ENCODE peak calls at places on chromosome 10, in nine cellular contexts. P is activated B cell treated with CpG ODN at 0.5 μM for 24 hours; G is activated T-helper 1 cell treated with Interleukin-2 at 50 U/mL for 16 hours; R is stimulated activated CD4-positive, alpha-beta T cell treated with anti-CD3 and anti-CD28 coated beads, Interleukin-4, amount 100 ng/mL, for 1 hour; Z is AG09309; X is effector memory CD8-positive, alpha-beta T cell; W is bronchial epithelial cell; I is prostate gland; H is B cell. O is an unnamed sample.

GRCh38 chr10:49608166-49608758 is 1.8 kb upstream of the SLC18A3 start:
- DNase-seq in P (no peak), G (no peak), R (no peak), Z (no peak), X (no peak), W (no peak), I (no peak), H (no peak), O (peak; percentile 54)

GRCh38 chr10:29063806-29064644 is 224.8 kb upstream of the LYZL1 start:
- DNase-seq in P (no peak), G (no peak), R (no peak), Z (peak; percentile 3), X (no peak), W (peak; percentile 26), I (no peak), H (no peak), O (no peak)

GRCh38 chr10:43196981-43197833 is 59.0 kb downstream of the CSGALNACT2 start:
- DNase-seq in P (no peak), G (no peak), R (no peak), Z (no peak), X (no peak), W (no peak), I (no peak), H (no peak), O (peak; percentile 76)

GRCh38 chr10:133455196-133455595 is 1.5 kb downstream of the SCART1 start:
- DNase-seq in P (no peak), G (no peak), R (no peak), Z (no peak), X (no peak), W (no peak), I (no peak), H (no peak), O (peak; percentile 34)

GRCh38 chr10:129533281-129533680 is 66.2 kb downstream of the MGMT start:
- DNase-seq in P (no peak), G (no peak), R (no peak), Z (no peak), X (no peak), W (no peak), I (no peak), H (no peak), O (no peak)

GRCh38 chr10:114470956-114471905 is 66.9 kb upstream of the AFAP1L2 start:
- DNase-seq in P (peak; percentile 22), G (peak; percentile 35), R (peak; percentile 62), Z (peak; percentile 39), X (peak; percentile 51), W (peak; percentile 66), I (peak; percentile 53), H (peak; percentile 81), O (peak; percentile 88)

GRCh38 chr10:18571780-18572179 is 79.6 kb downstream of the NSUN6 start:
- DNase-seq in P (no peak), G (no peak), R (no peak), Z (no peak), X (no peak), W (no peak), I (no peak), H (no peak), O (no peak)

GRCh38 chr10:79159141-79159619 is 90.4 kb downstream of the ZMIZ1 start:
- DNase-seq in P (no peak), G (no peak), R (no peak), Z (no peak), X (no peak), W (no peak), I (no peak), H (no peak), O (peak; percentile 92)

GRCh38 chr10:103839513-103839864 is 15.9 kb downstream of the SH3PXD2A start:
- DNase-seq in P (no peak), G (no peak), R (no peak), Z (no peak), X (no peak), W (no peak), I (no peak), H (no peak), O (peak; percentile 40)

GRCh38 chr10:100826983-100827818 is 81.8 kb downstream of the PAX2 start:
- DNase-seq in P (peak; percentile 52), G (no peak), R (peak; percentile 29), Z (no peak), X (no peak), W (no peak), I (no peak), H (peak; percentile 65), O (no peak)

GRCh38 chr10:103806376-103807320 is 48.7 kb downstream of the SH3PXD2A start:
- DNase-seq in P (no peak), G (no peak), R (no peak), Z (no peak), X (no peak), W (no peak), I (no peak), H (no peak), O (peak; percentile 29)

GRCh38 chr10:130857631-130858295 is 453.8 kb downstream of the TCERG1L start:
- DNase-seq in P (no peak), G (no peak), R (no peak), Z (no peak), X (no peak), W (no peak), I (no peak), H (no peak), O (no peak)

GRCh38 chr10:27998178-27998953 is 513 bp downstream of the ODAD2 start:
- DNase-seq in P (no peak), G (peak; percentile 4), R (peak; percentile 26), Z (no peak), X (peak; percentile 6), W (no peak), I (peak; percentile 8), H (peak; percentile 8), O (peak; percentile 80)

GRCh38 chr10:101845903-101846302 is 2.3 kb upstream of the KCNIP2 start:
- DNase-seq in P (no peak), G (no peak), R (no peak), Z (no peak), X (no peak), W (no peak), I (no peak), H (no peak), O (no peak)

GRCh38 chr10:43885252-43885651 is 236.6 kb upstream of the ZNF32 start:
- DNase-seq in P (no peak), G (no peak), R (no peak), Z (no peak), X (no peak), W (no peak), I (no peak), H (no peak), O (no peak)

GRCh38 chr10:131215776-131216175 is 95.7 kb downstream of the TCERG1L start:
- DNase-seq in P (no peak), G (no peak), R (no peak), Z (no peak), X (no peak), W (no peak), I (no peak), H (no peak), O (peak; percentile 29)

O was measured in posterior vena cava.